ENCODE peak calls at places on chromosomes 7 and 10, in nine cellular contexts. K is progenitor cell of endocrine pancreas; T is stimulated activated CD8-positive, alpha-beta memory T cell treated with anti-CD3 and anti-CD28 coated beads, Interleukin-4, amount 100 ng/mL, for 1 hour; W is left colon; Q is heart right ventricle; S is naive B cell; H is T-helper 2 cell; P is WTC11; U is pulmonary artery endothelial cell. V is an unnamed sample.
A peak's percentile ranks its signal among the peaks of the same experiment; 100 is the strongest.

GRCh38 chr7:115087437-115087836 is 165.5 kb downstream of the MDFIC start:
- DNase-seq in K (no peak), Q (no peak), U (peak; percentile 89), S (no peak), P (no peak), H (no peak), T (no peak), W (no peak), V (no peak)

GRCh38 chr10:88792656-88793055 is 9.9 kb upstream of the LIPM start:
- DNase-seq in Q (peak; percentile 26), U (no peak), T (no peak), K (no peak), S (no peak), W (peak; percentile 23), H (peak; percentile 6), P (no peak), V (no peak)

GRCh38 chr7:135168001-135168400 is 2.5 kb downstream of the CYREN start:
- DNase-seq in S (no peak), U (no peak), H (no peak), P (no peak), K (no peak), T (no peak), Q (no peak), W (no peak), V (no peak)

GRCh38 chr7:55127622-55128081 is 108.8 kb downstream of the EGFR start:
- DNase-seq in Q (peak; percentile 45), U (peak; percentile 80), S (no peak), W (no peak), H (no peak), P (no peak), K (no peak), T (no peak), V (no peak)

GRCh38 chr7:112630565-112630964 is 149.8 kb downstream of the LSMEM1 start:
- DNase-seq in W (no peak), T (no peak), P (no peak), S (no peak), Q (no peak), K (no peak), H (no peak), U (peak; percentile 1), V (no peak)

GRCh38 chr10:112230325-112230988 is 46.9 kb upstream of the GPAM start:
- DNase-seq in H (no peak), P (no peak), T (no peak), K (no peak), W (no peak), S (no peak), Q (no peak), U (no peak), V (no peak)

GRCh38 chr7:30327813-30328212 is 43.4 kb downstream of the ZNRF2 start:
- DNase-seq in K (no peak), Q (no peak), U (no peak), P (no peak), W (no peak), S (no peak), T (no peak), H (no peak), V (no peak)

GRCh38 chr7:34061175-34061574 is 155.8 kb downstream of the BMPER start:
- DNase-seq in T (no peak), P (no peak), S (no peak), W (no peak), K (no peak), H (no peak), U (no peak), Q (no peak), V (no peak)

GRCh38 chr7:86645174-86645566 is 1.5 kb downstream of the GRM3 start:
- DNase-seq in W (no peak), H (no peak), T (no peak), S (no peak), U (no peak), P (peak; percentile 17), K (no peak), Q (no peak), V (no peak)

GRCh38 chr7:6375346-6376101 is 72.2 kb downstream of the DAGLB start:
- DNase-seq in S (peak; percentile 38), U (no peak), P (no peak), Q (no peak), W (no peak), K (no peak), H (peak; percentile 39), T (no peak), V (no peak)

GRCh38 chr10:106819490-106819889 is 345.0 kb downstream of the SORCS1 start:
- DNase-seq in U (no peak), P (no peak), T (no peak), S (no peak), Q (no peak), K (no peak), H (no peak), W (no peak), V (peak; percentile 17)

GRCh38 chr10:3811331-3811870 is 26.4 kb upstream of the KLF6 start:
- DNase-seq in S (peak; percentile 51), T (no peak), U (no peak), P (no peak), Q (no peak), H (peak; percentile 38), W (peak; percentile 66), K (no peak), V (no peak)

GRCh38 chr7:94710256-94710655 is 54.3 kb upstream of the SGCE start:
- DNase-seq in P (no peak), T (no peak), S (no peak), H (no peak), W (no peak), K (no peak), Q (no peak), U (no peak), V (no peak)

GRCh38 chr7:47901542-47901941 is 46.7 kb downstream of the PKD1L1 start:
- DNase-seq in P (no peak), U (no peak), H (no peak), S (no peak), Q (no peak), W (no peak), T (no peak), K (no peak), V (no peak)

GRCh38 chr7:104982773-104983619 is 31.0 kb upstream of the KMT2E start:
- DNase-seq in U (no peak), T (no peak), K (no peak), Q (no peak), S (no peak), P (no peak), W (no peak), H (no peak), V (no peak)

GRCh38 chr10:87608756-87609155 is 50.9 kb upstream of the PAPSS2 start:
- DNase-seq in Q (no peak), W (no peak), T (no peak), U (no peak), K (no peak), P (no peak), S (no peak), H (no peak), V (no peak)

GRCh38 chr7:11343818-11344413 is 370.2 kb downstream of the PHF14 start:
- DNase-seq in H (peak; percentile 2), K (no peak), U (no peak), Q (no peak), S (peak; percentile 14), P (no peak), W (no peak), T (no peak), V (peak; percentile 2)